ENCODE peak calls at places on chromosomes 1 and 21, in four cellular contexts. Z is heart right ventricle; O is CD4-positive, CD25-positive, alpha-beta regulatory T cell; D is astrocyte. X is an unnamed sample.
A peak's percentile ranks its signal among the peaks of the same experiment; 100 is the strongest.

GRCh38 chr1:92013923-92014322 is 15.9 kb upstream of the EPHX4 start:
- DNase-seq in D (no peak), O (no peak), Z (no peak), X (no peak)

GRCh38 chr1:91871994-91872393 is 14.0 kb downstream of the TGFBR3 start:
- DNase-seq in O (no peak), D (peak; percentile 39), Z (no peak), X (no peak)

GRCh38 chr1:74748962-74749361 is 16.0 kb downstream of the TYW3 start:
- DNase-seq in Z (no peak), O (no peak), D (no peak), X (no peak)

GRCh38 chr1:21280482-21280881 is 9.8 kb downstream of the ECE1 start:
- DNase-seq in Z (no peak), O (no peak), D (no peak), X (no peak)

GRCh38 chr1:232471250-232471649 is 158.7 kb downstream of the SIPA1L2 start:
- DNase-seq in D (no peak), Z (no peak), O (peak; percentile 7), X (no peak)

GRCh38 chr1:205681364-205681763 is 1.1 kb upstream of the SLC45A3 start:
- DNase-seq in D (no peak), Z (no peak), O (no peak), X (no peak)

GRCh38 chr1:223106856-223107255 is 36.2 kb downstream of the TLR5 start:
- DNase-seq in O (no peak), Z (no peak), D (no peak), X (no peak)

GRCh38 chr1:161084205-161084988 is 5.0 kb downstream of the NECTIN4 start:
- DNase-seq in O (no peak), D (peak; percentile 39), Z (no peak), X (no peak)

GRCh38 chr1:115056395-115056798 is 26.8 kb downstream of the TSHB start:
- DNase-seq in D (peak; percentile 84), Z (no peak), O (no peak), X (peak; percentile 88)

GRCh38 chr1:238991730-238992490 is 394.5 kb upstream of the CHRM3 start:
- DNase-seq in D (peak; percentile 63), O (no peak), Z (no peak), X (no peak)

GRCh38 chr1:240295811-240296210 is 204.1 kb downstream of the FMN2 start:
- DNase-seq in O (no peak), D (peak; percentile 26), Z (no peak), X (no peak)

GRCh38 chr1:108913105-108913948 is 36.5 kb downstream of the GPSM2 start:
- DNase-seq in Z (no peak), O (no peak), D (no peak), X (no peak)

GRCh38 chr21:37073417-37074194 is 552 bp downstream of the TTC3 start:
- DNase-seq in Z (peak; percentile 68), D (peak; percentile 56), O (peak; percentile 80), X (peak; percentile 56)

GRCh38 chr1:9542425-9542824 is 3.2 kb downstream of the SLC25A33 start:
- DNase-seq in O (no peak), D (peak; percentile 46), Z (no peak), X (peak; percentile 42)

GRCh38 chr1:19804786-19805390 is 5.2 kb upstream of the TMCO4 start:
- DNase-seq in Z (no peak), O (no peak), D (no peak), X (no peak)

GRCh38 chr1:82565546-82565945 is 764.8 kb downstream of the ADGRL2 start:
- DNase-seq in O (no peak), Z (no peak), D (peak; percentile 91), X (no peak)

GRCh38 chr1:222049176-222049575 is 307.3 kb upstream of the DUSP10 start:
- DNase-seq in O (no peak), Z (no peak), D (no peak), X (no peak)
- H3K27ac ChIP-seq in O (no peak overlapping the region), Z (no peak overlapping the region), D (peak overlapping the region; percentile 1), X (no peak overlapping the region)

GRCh38 chr21:41712730-41713129 is 54.1 kb downstream of the RIPK4 start:
- DNase-seq in O (no peak), D (no peak), Z (no peak), X (no peak)
- H3K4me3 ChIP-seq in O (no peak overlapping the region), D (no peak overlapping the region), Z (no peak overlapping the region), X (no peak overlapping the region)

DNA sequence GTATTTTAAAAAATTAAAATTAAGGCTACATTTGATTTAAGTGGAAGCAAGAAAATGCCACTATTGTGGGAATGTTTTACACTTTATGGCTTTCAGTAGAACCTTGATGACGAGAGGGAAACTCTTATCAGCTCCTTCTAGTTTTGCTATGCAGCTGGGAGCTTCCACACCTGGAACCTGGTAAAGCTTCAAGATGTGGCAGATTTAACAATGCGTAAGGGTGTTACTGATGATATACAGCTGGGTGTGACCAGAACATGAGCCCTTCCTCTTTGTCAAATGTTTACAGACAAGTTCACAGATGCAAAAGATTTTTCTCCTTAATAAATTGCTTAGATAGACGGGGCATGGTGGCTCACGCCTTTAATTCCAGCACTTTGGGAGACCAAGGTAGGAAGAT is 20.3 kb downstream of the TTC13 start:
- DNase-seq in O (no peak), Z (no peak), D (no peak), X (no peak)
- H3K27ac ChIP-seq in O (no peak overlapping the region), Z (no peak overlapping the region), D (no peak overlapping the region), X (no peak overlapping the region)

GRCh38 chr1:207032528-207033017 is at the start of gene C1orf116:
- DNase-seq in Z (no peak), O (no peak), D (no peak), X (no peak)
- H3K4me3 ChIP-seq in Z (no peak within 1 kb of the TSS), O (no peak within 1 kb of the TSS), D (no peak within 1 kb of the TSS), X (no peak within 1 kb of the TSS)

GRCh38 chr1:244651956-244652698 is 799 bp upstream of the DESI2 start:
- DNase-seq in O (no peak), Z (no peak), D (peak; percentile 30), X (no peak)
- H3K27ac ChIP-seq in O (peak overlapping the region; percentile 84), Z (peak overlapping the region; percentile 18), D (peak overlapping the region; percentile 54), X (peak overlapping the region; percentile 57)

GRCh38 chr1:32170991-32171390 is 8.5 kb upstream of the TXLNA start:
- DNase-seq in D (no peak), O (no peak), Z (no peak), X (no peak)
- H3K4me3 ChIP-seq in D (no peak overlapping the region), O (no peak overlapping the region), Z (no peak overlapping the region), X (no peak overlapping the region)

GRCh38 chr1:222073307-222073995 is 331.6 kb upstream of the DUSP10 start:
- DNase-seq in D (peak; percentile 92), Z (no peak), O (no peak), X (no peak)

GRCh38 chr1:222077191-222077590 is 335.3 kb upstream of the DUSP10 start:
- DNase-seq in Z (no peak), D (no peak), O (no peak), X (no peak)

GRCh38 chr1:222079546-222079945 is 337.7 kb upstream of the DUSP10 start:
- DNase-seq in Z (no peak), O (no peak), D (no peak), X (no peak)

GRCh38 chr1:222071313-222071886 is 329.5 kb upstream of the DUSP10 start:
- DNase-seq in D (peak; percentile 77), Z (no peak), O (no peak), X (no peak)

GRCh38 chr1:222074317-222074716 is 332.4 kb upstream of the DUSP10 start:
- DNase-seq in O (no peak), Z (no peak), D (no peak), X (no peak)
- H3K27ac ChIP-seq in O (no peak overlapping the region), Z (no peak overlapping the region), D (peak overlapping the region; percentile 36), X (no peak overlapping the region)